ENCODE peak calls at places on chromosomes 3 and 15, in six cellular contexts. X is vagina, N is MM.1S, B is right cardiac atrium, G is upper lobe of right lung, O is uterus. P is an unnamed sample.
A peak's percentile ranks its signal among the peaks of the same experiment; 100 is the strongest.

GRCh38 chr3:58034738-58035511 is 26.7 kb downstream of the FLNB start:
- DNase-seq in X (no peak), N (peak; percentile 90), B (no peak), G (no peak), O (no peak), P (no peak)

GRCh38 chr15:57327985-57328471 is 48.3 kb upstream of the CGNL1 start:
- DNase-seq in X (no peak), N (no peak), B (peak; percentile 48), G (no peak), O (peak; percentile 45), P (peak; percentile 90)

GRCh38 chr3:94069242-94069813 is 6.5 kb downstream of the NSUN3 start:
- DNase-seq in X (no peak), N (peak; percentile 32), B (no peak), G (no peak), O (no peak), P (no peak)

GRCh38 chr3:124862006-124862405 is 25.2 kb downstream of the ITGB5 start:
- DNase-seq in X (no peak), N (no peak), B (no peak), G (no peak), O (no peak), P (no peak)

GRCh38 chr3:53045784-53046170 is at the start of gene SFMBT1:
- DNase-seq in X (no peak), N (peak; percentile 72), B (peak; percentile 90), G (peak; percentile 90), O (peak; percentile 69), P (no peak)

GRCh38 chr3:107498646-107499045 is 24.1 kb upstream of the BBX start:
- DNase-seq in X (no peak), N (no peak), B (no peak), G (no peak), O (no peak), P (no peak)

GRCh38 chr3:177306252-177306651 is 109.0 kb upstream of the TBL1XR1 start:
- DNase-seq in X (no peak), N (no peak), B (no peak), G (no peak), O (no peak), P (no peak)

GRCh38 chr15:35437157-35437556 is 108.8 kb downstream of the DPH6 start:
- DNase-seq in X (no peak), N (no peak), B (no peak), G (no peak), O (no peak), P (no peak)

GRCh38 chr3:100103558-100104441 is 10.5 kb downstream of the FILIP1L start:
- DNase-seq in X (no peak), N (peak; percentile 80), B (no peak), G (no peak), O (no peak), P (peak; percentile 72)

GRCh38 chr3:134087046-134087974 is 57.6 kb upstream of the SLCO2A1 start:
- DNase-seq in X (no peak), N (no peak), B (no peak), G (no peak), O (no peak), P (no peak)

GRCh38 chr15:31292391-31293020 is 34.1 kb upstream of the KLF13 start:
- DNase-seq in X (no peak), N (no peak), B (no peak), G (no peak), O (no peak), P (no peak)

GRCh38 chr3:42507252-42507651 is 4.8 kb downstream of the VIPR1 start:
- DNase-seq in X (no peak), N (no peak), B (no peak), G (peak; percentile 63), O (no peak), P (no peak)

GRCh38 chr3:125240496-125240895 is 27.9 kb upstream of the SLC12A8 start:
- DNase-seq in X (no peak), N (no peak), B (no peak), G (peak; percentile 76), O (no peak), P (no peak)

GRCh38 chr3:50516048-50516871 is 12.8 kb upstream of the CACNA2D2 start:
- DNase-seq in X (no peak), N (no peak), B (peak; percentile 89), G (peak; percentile 88), O (peak; percentile 37), P (no peak)

GRCh38 chr3:56837196-56837955 is 35.6 kb upstream of the ARHGEF3 start:
- DNase-seq in X (no peak), N (no peak), B (no peak), G (no peak), O (no peak), P (no peak)

GRCh38 chr15:39629376-39629775 is 48.5 kb downstream of the THBS1 start:
- DNase-seq in X (no peak), N (peak; percentile 41), B (no peak), G (no peak), O (no peak), P (no peak)

GRCh38 chr3:117540583-117540982 is 831.0 kb downstream of the TUSC7 start:
- DNase-seq in X (no peak), N (no peak), B (no peak), G (no peak), O (no peak), P (no peak)

GRCh38 chr3:39065197-39065596 is 13.4 kb downstream of the WDR48 start:
- DNase-seq in X (no peak), N (peak; percentile 48), B (no peak), G (no peak), O (no peak), P (no peak)

GRCh38 chr15:80778964-80779657 is at the start of gene CEMIP:
- DNase-seq in X (no peak), N (peak; percentile 73), B (peak; percentile 89), G (peak; percentile 89), O (peak; percentile 67), P (peak; percentile 55)

GRCh38 chr3:204102-204501 is 7.5 kb downstream of the CHL1 start:
- DNase-seq in X (no peak), N (no peak), B (no peak), G (no peak), O (no peak), P (no peak)

GRCh38 chr15:98063871-98064270 is 103.4 kb downstream of the ARRDC4 start:
- DNase-seq in X (no peak), N (no peak), B (no peak), G (no peak), O (no peak), P (no peak)

GRCh38 chr3:27281671-27282150 is 87.5 kb downstream of the NEK10 start:
- DNase-seq in X (no peak), N (no peak), B (no peak), G (no peak), O (no peak), P (no peak)

GRCh38 chr3:13399603-13400002 is 20.5 kb downstream of the NUP210 start:
- DNase-seq in X (no peak), N (no peak), B (no peak), G (no peak), O (no peak), P (no peak)

GRCh38 chr15:35560895-35561294 is 14.9 kb upstream of the DPH6 start:
- DNase-seq in X (no peak), N (no peak), B (no peak), G (no peak), O (no peak), P (no peak)

GRCh38 chr15:98126326-98127090 is 166.0 kb downstream of the ARRDC4 start:
- DNase-seq in X (no peak), N (no peak), B (no peak), G (no peak), O (no peak), P (no peak)

DNA sequence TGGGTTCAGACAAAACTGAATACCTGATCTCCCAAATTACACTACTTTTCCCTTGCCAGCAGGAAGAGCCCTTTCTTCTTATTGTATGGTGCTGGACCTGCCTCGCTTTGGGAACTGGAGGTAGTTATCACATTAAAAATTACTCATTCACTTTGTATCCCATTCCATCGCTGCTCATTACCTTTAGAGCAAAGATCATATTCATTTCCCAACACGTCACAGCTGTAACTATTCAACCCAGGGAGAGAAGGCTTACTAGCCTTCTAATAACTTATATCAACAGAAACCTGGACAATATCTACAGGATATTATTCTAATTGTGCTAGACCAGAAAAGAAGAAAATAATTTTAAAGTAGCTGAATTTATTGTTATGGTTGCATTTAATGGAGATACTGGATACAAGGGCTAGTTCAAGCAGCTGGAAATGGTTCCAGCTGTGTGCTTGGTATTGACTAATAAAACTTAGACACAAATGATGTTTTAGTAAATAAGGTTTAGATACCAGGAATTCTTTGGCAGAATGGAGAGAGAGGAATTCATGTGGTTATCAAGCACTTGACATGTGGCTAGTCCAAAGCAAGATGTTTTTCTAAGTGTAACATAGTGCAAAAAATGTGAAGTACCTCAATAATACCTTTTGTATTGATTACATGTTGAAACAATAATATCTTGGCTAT is 656.3 kb downstream of the ROBO1 start:
- DNase-seq in X (no peak), N (no peak), B (no peak), G (no peak), O (no peak), P (peak; percentile 4)
- H3K4me3 ChIP-seq in X (no peak overlapping the region), N (no peak overlapping the region), B (no peak overlapping the region), G (no peak overlapping the region), O (no peak overlapping the region), P (no peak overlapping the region)

DNA sequence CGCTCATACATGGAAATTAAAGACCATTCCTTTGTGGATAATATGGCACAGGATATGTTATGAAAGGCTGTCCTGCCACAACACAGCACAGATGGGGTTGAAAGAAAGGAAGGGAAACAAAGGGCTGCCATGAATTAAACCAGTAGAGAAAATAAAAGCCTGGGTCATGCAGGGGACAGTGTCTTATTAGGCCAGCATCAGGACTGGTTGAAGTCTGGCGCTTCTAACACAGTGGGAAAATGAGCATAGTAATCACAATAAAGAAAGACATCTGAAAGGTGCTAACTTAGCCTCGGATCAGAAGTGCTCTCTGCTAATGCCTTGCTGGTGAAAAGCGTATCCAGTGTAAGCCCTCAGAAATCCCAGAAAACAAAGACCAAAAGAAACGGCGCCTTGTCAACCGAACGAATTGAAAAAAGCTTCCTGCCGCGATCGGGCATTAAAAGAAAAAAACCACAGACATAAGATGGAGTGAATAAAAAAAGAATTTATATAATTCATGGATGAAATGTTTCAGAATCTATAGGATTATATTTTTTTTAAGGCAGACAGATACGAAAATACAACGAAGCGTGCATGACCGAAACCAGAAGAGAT is 578 bp upstream of the MKRN3 start:
- DNase-seq in X (no peak), N (no peak), B (no peak), G (no peak), O (no peak), P (no peak)
- H3K27ac ChIP-seq in X (no peak overlapping the region), N (no peak overlapping the region), B (no peak overlapping the region), G (peak overlapping the region; percentile 9), O (no peak overlapping the region), P (peak overlapping the region; percentile 47)

GRCh38 chr3:193640728-193641127 is 47.7 kb downstream of the OPA1 start:
- DNase-seq in X (no peak), N (no peak), B (no peak), G (no peak), O (no peak), P (no peak)
- H3K4me3 ChIP-seq in X (no peak overlapping the region), N (no peak overlapping the region), B (no peak overlapping the region), G (no peak overlapping the region), O (no peak overlapping the region), P (no peak overlapping the region)

GRCh38 chr3:17433866-17434265 is 308.6 kb downstream of the TBC1D5 start:
- DNase-seq in X (no peak), N (no peak), B (no peak), G (no peak), O (no peak), P (no peak)

GRCh38 chr3:17430574-17430973 is 311.9 kb downstream of the TBC1D5 start:
- DNase-seq in X (no peak), N (no peak), B (no peak), G (no peak), O (no peak), P (no peak)

GRCh38 chr3:17431004-17431403 is 311.4 kb downstream of the TBC1D5 start:
- DNase-seq in X (no peak), N (peak; percentile 33), B (no peak), G (no peak), O (no peak), P (peak; percentile 3)

GRCh38 chr3:17432237-17432636 is 310.2 kb downstream of the TBC1D5 start:
- DNase-seq in X (no peak), N (no peak), B (no peak), G (no peak), O (no peak), P (no peak)

GRCh38 chr3:17431477-17432045 is 310.9 kb downstream of the TBC1D5 start:
- DNase-seq in X (no peak), N (no peak), B (no peak), G (no peak), O (no peak), P (peak; percentile 10)
- H3K27ac ChIP-seq in X (no peak overlapping the region), N (no peak overlapping the region), B (no peak overlapping the region), G (no peak overlapping the region), O (no peak overlapping the region), P (no peak overlapping the region)